ENCODE peak calls at places on chromosomes 16 and 17, in six cellular contexts. F is effector memory CD4-positive, alpha-beta T cell; R is spleen; I is AG04450; Q is H1; K is small intestine. V is an unnamed sample. For H3K27me3, the result is how much of the 10 kb centered on the place peaks cover.

GRCh38 chr17:77688369-77688768 is 270.1 kb upstream of the TNRC6C start:
- DNase-seq in I (no peak), R (no peak), Q (no peak), F (no peak), K (no peak), V (no peak)

GRCh38 chr17:4710693-4711634 is 532 bp downstream of the ARRB2 start:
- DNase-seq in F (peak), I (no peak), K (peak), R (no peak), Q (no peak), V (no peak)

GRCh38 chr16:84732674-84733352 is 33.0 kb downstream of the USP10 start:
- DNase-seq in Q (no peak), F (no peak), R (no peak), K (peak), I (no peak), V (no peak)

GRCh38 chr16:8686031-8686621 is 11.7 kb downstream of the ABAT start:
- DNase-seq in F (no peak), K (peak), Q (no peak), R (peak), I (no peak), V (no peak)

GRCh38 chr16:46743232-46743719 is 4.9 kb downstream of the MYLK3 start:
- DNase-seq in F (no peak), I (no peak), R (peak), K (no peak), Q (no peak), V (no peak)

GRCh38 chr16:12637002-12637401 is 166.7 kb downstream of the CPPED1 start:
- DNase-seq in I (no peak), K (no peak), Q (no peak), F (no peak), R (no peak), V (no peak)

GRCh38 chr17:76725580-76726230 is 701 bp downstream of the JMJD6 start:
- DNase-seq in Q (no peak), R (peak), F (peak), I (no peak), K (peak), V (no peak)

GRCh38 chr17:17934214-17934613 is 38.0 kb downstream of the TOM1L2 start:
- DNase-seq in F (no peak), I (no peak), K (no peak), R (no peak), Q (no peak), V (no peak)

GRCh38 chr16:25172831-25173230 is 43.9 kb upstream of the AQP8 start:
- DNase-seq in F (no peak), I (no peak), R (no peak), K (no peak), Q (no peak), V (no peak)

GRCh38 chr17:20190605-20191004 is 181.4 kb downstream of the SPECC1 start:
- DNase-seq in F (no peak), K (no peak), Q (no peak), I (no peak), R (no peak), V (no peak)

GRCh38 chr17:28120766-28121165 is 78.3 kb downstream of the NLK start:
- DNase-seq in R (no peak), F (no peak), K (no peak), Q (no peak), I (no peak), V (no peak)

GRCh38 chr17:3635474-3636153 is 436 bp downstream of the SHPK start:
- DNase-seq in K (peak), I (no peak), F (no peak), R (no peak), Q (no peak), V (no peak)

GRCh38 chr16:87041732-87042131 is 275.5 kb downstream of the C16orf95 start:
- DNase-seq in F (no peak), R (no peak), Q (no peak), K (no peak), I (no peak), V (no peak)
- H3K27me3 ChIP-seq in F (under half), R (under half), Q (under half), K (under half), I (under half), V (under half)

GRCh38 chr17:49229805-49230600 is 584 bp downstream of the PHOSPHO1 start:
- DNase-seq in K (no peak), Q (no peak), F (no peak), R (peak), I (no peak), V (no peak)

GRCh38 chr17:49226771-49227435 is 3.7 kb downstream of the PHOSPHO1 start:
- DNase-seq in K (no peak), Q (no peak), I (no peak), F (no peak), R (no peak), V (no peak)

GRCh38 chr17:49229076-49229804 is 1.3 kb downstream of the PHOSPHO1 start:
- DNase-seq in K (no peak), I (no peak), R (no peak), F (no peak), Q (no peak), V (no peak)

GRCh38 chr17:49225554-49226236 is 4.9 kb downstream of the PHOSPHO1 start:
- DNase-seq in Q (no peak), I (no peak), R (no peak), K (no peak), F (no peak), V (no peak)

GRCh38 chr17:49227436-49228261 is 2.9 kb downstream of the PHOSPHO1 start:
- DNase-seq in I (peak), R (peak), F (peak), K (peak), Q (peak), V (peak)
- H3K27me3 ChIP-seq in I (half or more), R (under half), F (under half), K (under half), Q (half or more), V (half or more)

GRCh38 chr17:46898364-46898763 is 24.6 kb upstream of the GOSR2 start:
- DNase-seq in Q (no peak), I (no peak), R (no peak), K (no peak), F (no peak), V (no peak)
- H3K27me3 ChIP-seq in Q (under half), I (under half), R (under half), K (under half), F (under half), V (under half)

DNA sequence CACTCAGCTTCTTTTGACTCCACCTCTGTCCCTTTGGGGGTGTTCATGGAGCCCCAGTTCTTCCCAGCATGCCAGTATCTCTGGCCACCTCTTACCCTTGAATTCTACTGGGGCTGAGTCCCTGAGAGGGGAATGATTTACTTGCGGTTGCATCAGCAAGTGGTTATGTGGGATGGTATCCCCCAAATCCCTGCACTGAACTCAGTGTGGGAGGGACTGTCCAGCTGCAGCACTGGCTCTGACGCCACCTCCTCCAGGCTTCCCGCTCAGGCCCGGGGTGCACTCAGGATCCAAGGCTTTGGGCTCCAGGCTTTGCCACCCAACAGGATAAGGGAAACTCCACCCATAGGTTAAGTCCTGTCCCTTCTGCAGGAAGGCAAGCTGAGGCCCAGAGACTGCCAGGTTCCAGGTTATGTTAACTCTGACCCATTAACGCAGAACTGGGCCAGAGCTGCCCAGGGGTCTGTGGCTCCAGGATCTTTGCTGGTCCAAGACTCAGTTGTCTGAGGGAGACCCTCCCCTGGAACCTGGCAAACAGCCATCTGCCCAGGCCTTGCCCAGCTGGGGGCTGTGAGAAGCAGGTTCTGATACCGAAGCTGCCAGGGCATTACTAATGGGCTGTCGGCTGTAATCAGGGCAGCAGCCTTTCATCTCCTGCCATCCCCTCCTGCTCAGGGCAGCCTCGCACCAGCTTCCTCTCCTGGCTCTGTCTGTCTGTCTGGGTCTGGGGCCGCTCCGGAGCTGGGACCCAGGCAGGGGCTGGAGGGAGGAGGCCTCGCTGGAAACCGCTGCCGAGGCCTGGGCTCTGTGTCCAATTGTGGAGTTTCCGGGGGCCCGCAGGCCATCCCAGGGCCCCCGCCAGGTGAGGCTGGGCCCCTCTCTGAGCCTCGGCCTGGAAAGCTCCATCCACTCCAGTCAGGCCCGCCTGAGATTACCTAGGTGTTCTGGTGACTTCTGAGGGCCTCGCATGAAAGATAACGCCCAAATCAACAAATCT is 21.4 kb upstream of the BRD7 start:
- DNase-seq in R (no peak), F (no peak), Q (peak), I (no peak), K (no peak), V (no peak)
- H3K27me3 ChIP-seq in R (under half), F (under half), Q (under half), I (under half), K (under half), V (under half)

V was measured in NT2/D1.